ENCODE peak calls at places on chromosome 20, in four cellular contexts. Z is CD4-positive, alpha-beta T cell; O is NCI-H1092 treated with DMSO at 0.1 percent for 48 hours; N is H7. L is an unnamed sample.

GRCh38 chr20:3161316-3162079 is 1.8 kb upstream of the FASTKD5 start:
- DNase-seq in Z (no peak), O (no peak), N (peak; percentile 58), L (no peak)

GRCh38 chr20:50198716-50199115 is 8.1 kb downstream of the CEBPB start:
- DNase-seq in Z (no peak), O (no peak), N (no peak), L (no peak)

GRCh38 chr20:62624325-62624690 is 18.0 kb upstream of the SLCO4A1 start:
- DNase-seq in Z (no peak), O (no peak), N (peak; percentile 89), L (no peak)

GRCh38 chr20:50744143-50744792 is 12.9 kb downstream of the PARD6B start:
- DNase-seq in Z (no peak), O (no peak), N (peak; percentile 52), L (no peak)

GRCh38 chr20:63962426-63963347 is 6.5 kb upstream of the UCKL1 start:
- DNase-seq in Z (no peak), O (no peak), N (no peak), L (no peak)

GRCh38 chr20:31570735-31571617 is 34.1 kb upstream of the ID1 start:
- DNase-seq in Z (no peak), O (no peak), N (no peak), L (no peak)

GRCh38 chr20:32282461-32282860 is 5.0 kb downstream of the KIF3B start:
- DNase-seq in Z (no peak), O (peak; percentile 60), N (no peak), L (no peak)

GRCh38 chr20:39291301-39291700 is 329.2 kb downstream of the DHX35 start:
- DNase-seq in Z (no peak), O (no peak), N (no peak), L (no peak)

GRCh38 chr20:19992996-19993908 is 23.9 kb upstream of the NAA20 start:
- DNase-seq in Z (no peak), O (no peak), N (peak; percentile 54), L (peak; percentile 21)

GRCh38 chr20:57244627-57245214 is 21.7 kb downstream of the BMP7 start:
- DNase-seq in Z (no peak), O (no peak), N (peak; percentile 85), L (no peak)

GRCh38 chr20:11895832-11896484 is 21.7 kb upstream of the BTBD3 start:
- DNase-seq in Z (no peak), O (no peak), N (no peak), L (peak; percentile 72)

GRCh38 chr20:15616626-15617025 is 956.6 kb downstream of the KIF16B start:
- DNase-seq in Z (no peak), O (no peak), N (no peak), L (no peak)

GRCh38 chr20:44423480-44423879 is 52.2 kb upstream of the TTPAL start:
- DNase-seq in Z (no peak), O (no peak), N (peak; percentile 40), L (no peak)

GRCh38 chr20:44745560-44746366 is at the start of gene KCNK15:
- DNase-seq in Z (peak; percentile 12), O (no peak), N (peak; percentile 80), L (peak; percentile 17)

GRCh38 chr20:11168026-11168425 is 494.2 kb upstream of the JAG1 start:
- DNase-seq in Z (no peak), O (no peak), N (no peak), L (no peak)

GRCh38 chr20:10079964-10080363 is 45.2 kb downstream of the ANKEF1 start:
- DNase-seq in Z (no peak), O (no peak), N (no peak), L (no peak)

GRCh38 chr20:20303742-20304141 is 64.2 kb upstream of the INSM1 start:
- DNase-seq in Z (no peak), O (no peak), N (no peak), L (no peak)

GRCh38 chr20:2133318-2134183 is 31.9 kb downstream of the STK35 start:
- DNase-seq in Z (no peak), O (no peak), N (no peak), L (peak; percentile 8)

GRCh38 chr20:11522359-11522758 is 395.3 kb upstream of the BTBD3 start:
- DNase-seq in Z (no peak), O (no peak), N (no peak), L (no peak)